ENCODE peak calls at places on chromosome 6, in nine cellular contexts. One of them, this sample, is unnamed.
A peak's percentile ranks its signal among the peaks of the same experiment; 100 is the strongest.

GRCh38 chr6:34213772-34214171 is 22.9 kb upstream of the HMGA1 start:
- DNase-seq in hepatocyte: no peak
- DNase-seq in B cell: no peak
- DNase-seq in iPS-NIHi11: no peak
- DNase-seq in NCI-H748 treated with DMSO at 0.1 percent for 48 hours: no peak
- DNase-seq in cerebellar cortex: no peak
- DNase-seq in stimulated activated CD8-positive, alpha-beta memory T cell treated with anti-CD3 and anti-CD28 coated beads, Interleukin-4, amount 100 ng/mL, for 1 hour: no peak
- DNase-seq in astrocyte: no peak
- DNase-seq in NT2/D1: no peak
- DNase-seq in this sample: no peak

GRCh38 chr6:48560408-48560807 is 449.4 kb upstream of the PTCHD4 start:
- DNase-seq in hepatocyte: peak; percentile 16
- DNase-seq in B cell: no peak
- DNase-seq in iPS-NIHi11: no peak
- DNase-seq in NCI-H748 treated with DMSO at 0.1 percent for 48 hours: no peak
- DNase-seq in cerebellar cortex: no peak
- DNase-seq in stimulated activated CD8-positive, alpha-beta memory T cell treated with anti-CD3 and anti-CD28 coated beads, Interleukin-4, amount 100 ng/mL, for 1 hour: no peak
- DNase-seq in astrocyte: peak; percentile 32
- DNase-seq in NT2/D1: no peak
- DNase-seq in this sample: no peak

GRCh38 chr6:26025047-26025893 is 62.0 kb upstream of the HFE start:
- DNase-seq in hepatocyte: peak; percentile 67
- DNase-seq in B cell: no peak
- DNase-seq in iPS-NIHi11: no peak
- DNase-seq in NCI-H748 treated with DMSO at 0.1 percent for 48 hours: no peak
- DNase-seq in cerebellar cortex: no peak
- DNase-seq in stimulated activated CD8-positive, alpha-beta memory T cell treated with anti-CD3 and anti-CD28 coated beads, Interleukin-4, amount 100 ng/mL, for 1 hour: no peak
- DNase-seq in astrocyte: peak; percentile 88
- DNase-seq in NT2/D1: no peak
- DNase-seq in this sample: no peak

GRCh38 chr6:2914318-2914660 is 11.2 kb upstream of the SERPINB9 start:
- DNase-seq in hepatocyte: no peak
- DNase-seq in B cell: no peak
- DNase-seq in iPS-NIHi11: no peak
- DNase-seq in NCI-H748 treated with DMSO at 0.1 percent for 48 hours: peak; percentile 71
- DNase-seq in cerebellar cortex: no peak
- DNase-seq in stimulated activated CD8-positive, alpha-beta memory T cell treated with anti-CD3 and anti-CD28 coated beads, Interleukin-4, amount 100 ng/mL, for 1 hour: no peak
- DNase-seq in astrocyte: no peak
- DNase-seq in NT2/D1: no peak
- DNase-seq in this sample: no peak

GRCh38 chr6:2432258-2432657 is 186.9 kb upstream of the GMDS start:
- DNase-seq in hepatocyte: peak; percentile 50
- DNase-seq in B cell: no peak
- DNase-seq in iPS-NIHi11: no peak
- DNase-seq in NCI-H748 treated with DMSO at 0.1 percent for 48 hours: no peak
- DNase-seq in cerebellar cortex: no peak
- DNase-seq in stimulated activated CD8-positive, alpha-beta memory T cell treated with anti-CD3 and anti-CD28 coated beads, Interleukin-4, amount 100 ng/mL, for 1 hour: no peak
- DNase-seq in astrocyte: peak; percentile 97
- DNase-seq in NT2/D1: no peak
- DNase-seq in this sample: no peak

GRCh38 chr6:25312703-25313102 is 33.5 kb downstream of the CARMIL1 start:
- DNase-seq in hepatocyte: peak; percentile 40
- DNase-seq in B cell: no peak
- DNase-seq in iPS-NIHi11: no peak
- DNase-seq in NCI-H748 treated with DMSO at 0.1 percent for 48 hours: no peak
- DNase-seq in cerebellar cortex: no peak
- DNase-seq in stimulated activated CD8-positive, alpha-beta memory T cell treated with anti-CD3 and anti-CD28 coated beads, Interleukin-4, amount 100 ng/mL, for 1 hour: no peak
- DNase-seq in astrocyte: peak; percentile 58
- DNase-seq in NT2/D1: no peak
- DNase-seq in this sample: no peak

GRCh38 chr6:67608099-67608749 is 1026.9 kb upstream of the ADGRB3 start:
- DNase-seq in hepatocyte: no peak
- DNase-seq in B cell: no peak
- DNase-seq in iPS-NIHi11: no peak
- DNase-seq in NCI-H748 treated with DMSO at 0.1 percent for 48 hours: peak; percentile 91
- DNase-seq in cerebellar cortex: no peak
- DNase-seq in stimulated activated CD8-positive, alpha-beta memory T cell treated with anti-CD3 and anti-CD28 coated beads, Interleukin-4, amount 100 ng/mL, for 1 hour: no peak
- DNase-seq in astrocyte: no peak
- DNase-seq in NT2/D1: no peak
- DNase-seq in this sample: no peak

GRCh38 chr6:5981274-5982026 is 25.3 kb downstream of the NRN1 start:
- DNase-seq in hepatocyte: no peak
- DNase-seq in B cell: no peak
- DNase-seq in iPS-NIHi11: no peak
- DNase-seq in NCI-H748 treated with DMSO at 0.1 percent for 48 hours: no peak
- DNase-seq in cerebellar cortex: no peak
- DNase-seq in stimulated activated CD8-positive, alpha-beta memory T cell treated with anti-CD3 and anti-CD28 coated beads, Interleukin-4, amount 100 ng/mL, for 1 hour: no peak
- DNase-seq in astrocyte: peak; percentile 87
- DNase-seq in NT2/D1: no peak
- DNase-seq in this sample: no peak

GRCh38 chr6:7153807-7154206 is 46.0 kb downstream of the RREB1 start:
- DNase-seq in hepatocyte: no peak
- DNase-seq in B cell: no peak
- DNase-seq in iPS-NIHi11: no peak
- DNase-seq in NCI-H748 treated with DMSO at 0.1 percent for 48 hours: no peak
- DNase-seq in cerebellar cortex: no peak
- DNase-seq in stimulated activated CD8-positive, alpha-beta memory T cell treated with anti-CD3 and anti-CD28 coated beads, Interleukin-4, amount 100 ng/mL, for 1 hour: no peak
- DNase-seq in astrocyte: no peak
- DNase-seq in NT2/D1: no peak
- DNase-seq in this sample: no peak

GRCh38 chr6:111480988-111481830 is 1.8 kb downstream of the REV3L start:
- DNase-seq in hepatocyte: no peak
- DNase-seq in B cell: no peak
- DNase-seq in iPS-NIHi11: no peak
- DNase-seq in NCI-H748 treated with DMSO at 0.1 percent for 48 hours: peak; percentile 45
- DNase-seq in cerebellar cortex: peak; percentile 46
- DNase-seq in stimulated activated CD8-positive, alpha-beta memory T cell treated with anti-CD3 and anti-CD28 coated beads, Interleukin-4, amount 100 ng/mL, for 1 hour: no peak
- DNase-seq in astrocyte: no peak
- DNase-seq in NT2/D1: no peak
- DNase-seq in this sample: no peak

GRCh38 chr6:118663993-118664985 is 12.9 kb upstream of the CEP85L start:
- DNase-seq in hepatocyte: no peak
- DNase-seq in B cell: no peak
- DNase-seq in iPS-NIHi11: no peak
- DNase-seq in NCI-H748 treated with DMSO at 0.1 percent for 48 hours: no peak
- DNase-seq in cerebellar cortex: no peak
- DNase-seq in stimulated activated CD8-positive, alpha-beta memory T cell treated with anti-CD3 and anti-CD28 coated beads, Interleukin-4, amount 100 ng/mL, for 1 hour: no peak
- DNase-seq in astrocyte: no peak
- DNase-seq in NT2/D1: no peak
- DNase-seq in this sample: no peak

This sample was measured in cortex of kidney.